ENCODE peak calls at places on chromosome 11, in eight cellular contexts. F is neural progenitor cell, B is right lobe of liver, E is hepatocyte, L is fibroblast of lung, H is sigmoid colon, R is prostate gland, K is IMR-90. M is an unnamed sample.

GRCh38 chr11:82701847-82702520 is 31.7 kb downstream of the FAM181B start:
- DNase-seq in F (peak; percentile 74), B (no peak), E (peak; percentile 64), L (peak; percentile 6), H (no peak), R (no peak), K (peak; percentile 16), M (peak; percentile 48)

GRCh38 chr11:68312117-68312779 is at the start of gene LRP5:
- DNase-seq in F (peak; percentile 73), B (peak; percentile 55), E (peak; percentile 83), L (peak; percentile 30), H (peak; percentile 69), R (no peak), K (peak; percentile 10), M (no peak)

GRCh38 chr11:16809901-16810668 is 71.6 kb downstream of the C11orf58 start:
- DNase-seq in F (no peak), B (peak; percentile 59), E (no peak), L (peak; percentile 53), H (peak; percentile 75), R (peak; percentile 80), K (peak; percentile 33), M (peak; percentile 87)

GRCh38 chr11:116215471-116216113 is 557.2 kb downstream of the BUD13 start:
- DNase-seq in F (peak; percentile 44), B (no peak), E (no peak), L (no peak), H (no peak), R (no peak), K (no peak), M (peak; percentile 5)

GRCh38 chr11:103055174-103055890 is 36.6 kb downstream of the DCUN1D5 start:
- DNase-seq in F (peak; percentile 61), B (no peak), E (peak; percentile 66), L (peak; percentile 41), H (no peak), R (no peak), K (peak; percentile 65), M (peak; percentile 46)

GRCh38 chr11:67611165-67611564 is 4.4 kb downstream of the NDUFV1 start:
- DNase-seq in F (no peak), B (no peak), E (no peak), L (no peak), H (no peak), R (no peak), K (no peak), M (no peak)

GRCh38 chr11:60734271-60734670 is 9.8 kb downstream of the MS4A18 start:
- DNase-seq in F (no peak), B (no peak), E (no peak), L (no peak), H (no peak), R (no peak), K (no peak), M (no peak)

GRCh38 chr11:30902929-30903328 is 316.8 kb upstream of the MPPED2 start:
- DNase-seq in F (no peak), B (no peak), E (no peak), L (no peak), H (no peak), R (no peak), K (no peak), M (no peak)

GRCh38 chr11:107076832-107077231 is 58.6 kb upstream of the GUCY1A2 start:
- DNase-seq in F (no peak), B (no peak), E (no peak), L (peak; percentile 10), H (no peak), R (no peak), K (no peak), M (no peak)

GRCh38 chr11:112841719-112842118 is 119.5 kb upstream of the NCAM1 start:
- DNase-seq in F (no peak), B (no peak), E (no peak), L (no peak), H (no peak), R (no peak), K (no peak), M (no peak)

GRCh38 chr11:23359297-23359696 is 499.0 kb upstream of the CCDC179 start:
- DNase-seq in F (no peak), B (no peak), E (peak; percentile 64), L (peak; percentile 95), H (no peak), R (no peak), K (peak; percentile 97), M (peak; percentile 94)

GRCh38 chr11:10122337-10123197 is 171.5 kb downstream of the SBF2 start:
- DNase-seq in F (no peak), B (no peak), E (peak; percentile 11), L (peak; percentile 93), H (peak; percentile 68), R (no peak), K (peak; percentile 57), M (peak; percentile 100)

DNA sequence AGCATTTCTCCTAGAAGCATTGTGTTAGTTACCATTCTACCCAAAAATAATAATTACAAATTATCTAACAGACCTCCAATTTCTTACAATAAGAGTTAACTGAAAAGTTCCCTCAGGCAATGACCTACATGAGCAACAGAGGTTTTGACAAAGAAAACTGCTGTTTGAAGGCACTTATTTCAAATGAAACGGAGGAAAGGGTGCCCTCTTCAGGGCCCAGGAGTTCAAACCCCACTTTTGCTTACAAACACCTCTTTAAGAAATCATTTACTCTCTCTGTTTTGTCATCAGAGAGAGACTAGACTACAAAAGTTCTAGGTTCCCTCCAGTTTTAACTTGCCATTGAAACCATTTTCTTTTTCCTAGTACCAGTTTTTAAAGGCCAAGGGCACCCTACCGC is 56.7 kb downstream of the AMBRA1 start:
- DNase-seq in F (peak; percentile 55), B (no peak), E (no peak), L (no peak), H (no peak), R (no peak), K (peak; percentile 28), M (no peak)
- TF ChIP-seq CTCF in F (peak; percentile 53), B (peak; percentile 10), E (peak; percentile 28), L (peak; percentile 33), H (no peak), R (no peak), K (peak; percentile 26), M (no peak)

GRCh38 chr11:1871531-1871930 is 18.6 kb downstream of the LSP1 start:
- DNase-seq in F (peak; percentile 29), B (peak; percentile 16), E (no peak), L (no peak), H (no peak), R (no peak), K (no peak), M (no peak)

GRCh38 chr11:1870721-1871466 is 18.0 kb downstream of the LSP1 start:
- DNase-seq in F (peak; percentile 45), B (peak; percentile 23), E (no peak), L (no peak), H (peak; percentile 65), R (no peak), K (no peak), M (no peak)

GRCh38 chr11:1870326-1870696 is 17.4 kb downstream of the LSP1 start:
- DNase-seq in F (no peak), B (peak; percentile 18), E (no peak), L (no peak), H (no peak), R (no peak), K (no peak), M (no peak)

GRCh38 chr11:1873048-1873812 is 18.5 kb downstream of the PRR33 start:
- DNase-seq in F (peak; percentile 39), B (peak; percentile 14), E (no peak), L (peak; percentile 25), H (peak; percentile 68), R (no peak), K (peak; percentile 24), M (peak; percentile 68)

DNA sequence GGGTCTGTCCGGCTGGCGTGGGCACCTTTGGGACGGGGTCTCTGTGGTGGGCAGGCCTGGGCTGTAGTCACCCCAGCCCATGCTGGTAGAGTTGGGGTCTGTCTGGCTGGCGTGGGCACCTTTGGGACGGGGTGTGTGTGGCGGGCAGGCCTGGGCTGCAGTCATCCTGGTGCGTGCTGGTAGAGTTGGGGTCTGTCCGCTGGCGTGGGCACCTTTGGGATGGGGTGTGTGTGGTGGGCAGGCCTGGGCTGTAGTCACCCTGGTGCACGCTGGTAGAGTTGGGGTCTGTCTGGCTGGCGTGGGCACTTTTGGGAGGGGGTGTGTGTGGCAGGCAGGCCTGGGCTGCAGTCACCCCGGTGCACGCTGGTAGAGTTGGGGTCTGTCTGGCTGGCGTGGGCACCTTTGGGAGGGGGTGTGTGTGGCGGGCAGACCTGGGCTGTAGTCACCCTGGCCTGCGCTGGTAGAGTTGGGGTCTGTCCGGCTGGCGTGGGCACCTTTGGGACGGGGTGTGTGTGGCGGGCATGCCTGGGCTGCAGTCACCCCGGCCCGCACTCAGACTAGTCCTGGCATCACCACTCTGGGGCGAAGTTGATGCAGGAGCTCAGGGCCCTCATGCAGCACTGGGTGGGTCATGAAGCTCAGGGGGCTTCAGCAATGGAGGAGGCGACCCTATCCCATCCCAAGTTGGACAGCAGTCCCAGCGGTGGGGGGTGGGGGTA is 19.3 kb downstream of the PRR33 start:
- DNase-seq in F (no peak), B (peak; percentile 6), E (no peak), L (no peak), H (peak; percentile 67), R (no peak), K (no peak), M (no peak)
- H3K4me3 ChIP-seq in F (no peak overlapping the region), B (no peak overlapping the region), E (no peak overlapping the region), L (no peak overlapping the region), H (no peak overlapping the region), R (no peak overlapping the region), K (no peak overlapping the region), M (no peak overlapping the region)

GRCh38 chr11:72838691-72839305 is 24.6 kb downstream of the ATG16L2 start:
- DNase-seq in F (no peak), B (no peak), E (no peak), L (peak; percentile 61), H (no peak), R (no peak), K (peak; percentile 33), M (peak; percentile 89)

GRCh38 chr11:72833792-72834501 is 19.7 kb downstream of the ATG16L2 start:
- DNase-seq in F (peak; percentile 53), B (no peak), E (no peak), L (no peak), H (no peak), R (no peak), K (no peak), M (no peak)

GRCh38 chr11:72834905-72835304 is 20.7 kb downstream of the ATG16L2 start:
- DNase-seq in F (no peak), B (no peak), E (no peak), L (no peak), H (no peak), R (no peak), K (no peak), M (no peak)

GRCh38 chr11:72833083-72833733 is 19.0 kb downstream of the ATG16L2 start:
- DNase-seq in F (no peak), B (no peak), E (no peak), L (no peak), H (no peak), R (no peak), K (no peak), M (no peak)

DNA sequence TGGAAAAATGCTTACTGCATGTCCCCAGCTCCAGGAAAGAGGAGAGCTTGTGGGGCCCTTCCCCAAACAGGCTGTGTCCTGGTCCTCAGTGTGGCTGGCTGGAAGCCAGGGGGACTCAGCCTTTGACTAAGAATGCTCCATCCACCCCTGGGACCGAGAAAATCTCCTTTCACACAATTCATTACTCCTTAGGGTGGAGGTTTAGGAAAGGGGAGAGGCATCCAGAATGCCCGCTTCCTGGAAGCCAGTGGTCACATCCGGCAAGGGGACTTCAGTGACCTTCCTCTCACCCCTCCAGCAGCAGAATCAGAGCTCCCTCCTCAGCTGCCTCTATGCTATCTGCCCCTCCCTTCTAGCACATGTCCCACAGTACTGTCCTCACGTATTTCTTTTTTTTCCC is 21.9 kb downstream of the ATG16L2 start:
- DNase-seq in F (no peak), B (peak; percentile 40), E (no peak), L (no peak), H (peak; percentile 66), R (no peak), K (no peak), M (no peak)
- H3K36me3 ChIP-seq in F (no peaks in the 10 kb centered on the region), B (peaks cover 15% of the 10 kb centered on the region), E (no peaks in the 10 kb centered on the region), L (no peaks in the 10 kb centered on the region), H (no peaks in the 10 kb centered on the region), R (no peaks in the 10 kb centered on the region), K (peaks cover 8% of the 10 kb centered on the region), M (no peaks in the 10 kb centered on the region)

GRCh38 chr11:20620988-20621387 is 21.6 kb downstream of the SLC6A5 start:
- DNase-seq in F (no peak), B (no peak), E (no peak), L (no peak), H (no peak), R (no peak), K (no peak), M (no peak)
- TF ChIP-seq CTCF in F (no peak), B (no peak), E (no peak), L (no peak), H (no peak), R (no peak), K (no peak), M (no peak)